ENCODE peak calls at places on chromosomes 1 and 21, in five cellular contexts. J is A673, Z is OCI-LY7, W is BJ, Q is astrocyte of the spinal cord. P is an unnamed sample.

GRCh38 chr21:36532769-36533467 is 53.0 kb upstream of the CLDN14 start:
- DNase-seq in J (no peak), Z (no peak), W (no peak), Q (no peak), P (no peak)

GRCh38 chr1:67861856-67862516 is 28.7 kb upstream of the GNG12 start:
- DNase-seq in J (no peak), Z (no peak), W (no peak), Q (no peak), P (no peak)

GRCh38 chr21:32456497-32456918 is 44.0 kb downstream of the EVA1C start:
- DNase-seq in J (no peak), Z (no peak), W (peak; percentile 44), Q (peak; percentile 70), P (no peak)

GRCh38 chr1:183279835-183280234 is 93.8 kb downstream of the LAMC2 start:
- DNase-seq in J (no peak), Z (no peak), W (no peak), Q (peak; percentile 63), P (no peak)

GRCh38 chr1:187568067-187568466 is 739.3 kb downstream of the PLA2G4A start:
- DNase-seq in J (no peak), Z (no peak), W (no peak), Q (no peak), P (no peak)

GRCh38 chr1:169236143-169236542 is 129.7 kb downstream of the ATP1B1 start:
- DNase-seq in J (no peak), Z (no peak), W (no peak), Q (no peak), P (no peak)

GRCh38 chr1:58722414-58722813 is 22.6 kb upstream of the MYSM1 start:
- DNase-seq in J (no peak), Z (no peak), W (no peak), Q (peak; percentile 11), P (no peak)

GRCh38 chr1:58803858-58804257 is 20.0 kb upstream of the JUN start:
- DNase-seq in J (no peak), Z (no peak), W (no peak), Q (no peak), P (no peak)

GRCh38 chr1:116491985-116492811 is 78.6 kb downstream of the CD58 start:
- DNase-seq in J (no peak), Z (no peak), W (no peak), Q (peak; percentile 42), P (no peak)

GRCh38 chr1:155504207-155504606 is 58.4 kb downstream of the ASH1L start:
- DNase-seq in J (peak; percentile 57), Z (peak; percentile 66), W (no peak), Q (peak; percentile 39), P (no peak)

GRCh38 chr1:169078163-169078883 is 28.2 kb upstream of the ATP1B1 start:
- DNase-seq in J (no peak), Z (no peak), W (no peak), Q (no peak), P (no peak)

GRCh38 chr1:220516014-220516721 is 11.8 kb upstream of the MARK1 start:
- DNase-seq in J (no peak), Z (no peak), W (no peak), Q (no peak), P (no peak)

GRCh38 chr1:210800301-210800700 is 333.6 kb downstream of the KCNH1 start:
- DNase-seq in J (no peak), Z (no peak), W (no peak), Q (no peak), P (no peak)

GRCh38 chr1:231550448-231550781 is 21.9 kb downstream of the TSNAX start:
- DNase-seq in J (peak; percentile 48), Z (peak; percentile 27), W (no peak), Q (peak; percentile 7), P (peak; percentile 40)
- TF ChIP-seq CTCF in J (peak; percentile 56), Z (peak; percentile 70), W (peak; percentile 37), Q (peak; percentile 49), P (peak; percentile 68)

GRCh38 chr1:192506741-192507155 is 68.8 kb upstream of the RGS1 start:
- DNase-seq in J (peak; percentile 75), Z (peak; percentile 60), W (no peak), Q (peak; percentile 65), P (no peak)
- TF ChIP-seq CTCF in J (peak; percentile 60), Z (peak; percentile 80), W (peak; percentile 38), Q (peak; percentile 60), P (no peak)

GRCh38 chr1:57033222-57034019 is 67.6 kb upstream of the C8B start:
- DNase-seq in J (no peak), Z (no peak), W (no peak), Q (no peak), P (no peak)
- TF ChIP-seq CTCF in J (no peak), Z (no peak), W (no peak), Q (no peak), P (no peak)

DNA sequence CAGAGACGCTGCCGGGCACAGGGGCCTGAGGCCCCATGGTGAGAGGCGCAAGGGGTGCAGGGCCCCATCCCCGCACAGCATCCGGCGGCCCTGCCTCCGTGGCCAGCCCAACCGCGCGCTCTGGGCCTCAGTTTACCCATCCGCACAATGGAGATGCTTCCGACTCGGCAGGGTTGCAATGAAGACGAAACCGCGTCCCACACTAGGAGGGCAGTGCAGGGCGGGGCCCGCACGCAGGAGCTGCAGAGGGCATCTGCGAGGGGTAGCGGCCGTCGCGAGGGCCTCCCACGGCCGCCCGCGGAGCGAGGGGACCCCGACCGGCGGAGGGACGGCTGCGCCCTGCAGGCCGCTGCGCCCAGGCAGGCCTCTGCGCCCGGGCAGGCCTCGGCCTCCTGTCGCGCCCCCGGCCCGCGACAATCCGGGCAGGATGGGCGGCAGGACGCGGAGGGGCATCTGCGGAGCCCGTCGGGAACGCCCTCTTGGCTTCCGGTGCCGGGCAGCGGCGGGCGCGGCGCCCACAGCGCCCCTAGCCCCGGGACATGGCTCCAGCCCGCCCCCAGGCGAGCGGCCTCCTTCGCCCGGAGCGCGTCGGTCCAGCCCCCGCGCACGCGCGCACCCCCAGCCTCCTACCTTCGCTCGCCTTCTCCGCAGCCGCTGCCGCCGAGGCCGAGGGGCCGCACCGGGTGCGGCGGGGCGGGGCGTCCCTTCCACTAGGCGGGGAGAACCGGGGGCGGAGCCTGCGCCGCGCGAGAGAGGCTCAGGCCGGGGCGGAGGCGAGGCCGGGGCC is 15.3 kb downstream of the RNU1-1 start:
- DNase-seq in J (peak; percentile 92), Z (peak; percentile 89), W (no peak), Q (peak; percentile 89), P (peak; percentile 93)
- TF ChIP-seq CTCF in J (no peak), Z (peak; percentile 34), W (no peak), Q (no peak), P (no peak)

DNA sequence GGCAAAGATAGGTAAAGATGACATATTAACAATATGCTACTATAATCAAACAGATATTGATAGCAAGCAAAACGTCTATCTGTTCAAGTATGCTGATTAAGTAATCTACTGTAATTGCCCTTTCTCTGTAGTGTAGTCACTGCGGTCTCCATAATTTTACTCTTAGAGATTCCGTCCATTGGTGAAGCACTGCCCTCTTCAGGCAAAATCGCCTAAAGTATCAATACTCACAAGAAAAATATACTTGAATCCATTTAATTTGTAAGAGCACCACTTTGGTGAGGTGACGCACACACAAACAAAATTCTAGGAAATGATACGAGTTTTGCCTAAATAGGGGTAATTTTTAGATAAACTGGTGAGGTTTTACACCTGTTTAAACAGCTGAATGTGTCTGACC is 434.6 kb upstream of the CHRM3 start:
- DNase-seq in J (peak; percentile 20), Z (no peak), W (no peak), Q (peak; percentile 73), P (peak; percentile 30)
- TF ChIP-seq CTCF in J (peak; percentile 31), Z (peak; percentile 30), W (peak; percentile 17), Q (peak; percentile 58), P (peak; percentile 23)

DNA sequence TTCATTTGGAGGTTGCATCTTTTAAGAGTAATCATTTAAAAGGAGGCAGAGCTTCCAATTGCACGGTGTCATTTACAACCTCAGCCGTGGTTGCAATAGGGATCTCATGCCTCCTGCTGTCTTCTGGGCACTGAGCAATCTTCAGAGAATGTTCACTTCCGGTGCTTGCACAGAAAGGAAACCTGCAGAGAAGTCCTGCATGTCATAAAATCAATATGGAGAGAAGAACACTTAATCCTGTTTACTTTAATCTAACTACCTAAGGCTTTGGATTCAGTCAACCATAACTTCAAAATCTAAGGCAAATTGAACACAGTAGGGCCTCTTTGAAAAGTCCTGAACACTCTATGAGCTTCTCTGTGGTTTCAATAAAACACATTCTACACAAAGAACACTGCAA is 11.3 kb upstream of the MAP10 start:
- DNase-seq in J (peak; percentile 97), Z (no peak), W (peak; percentile 39), Q (peak; percentile 85), P (no peak)
- TF ChIP-seq CTCF in J (peak; percentile 32), Z (no peak), W (peak; percentile 39), Q (peak; percentile 26), P (no peak)

GRCh38 chr1:38361566-38361965 is 315.0 kb upstream of the POU3F1 start:
- DNase-seq in J (no peak), Z (no peak), W (no peak), Q (no peak), P (no peak)

DNA sequence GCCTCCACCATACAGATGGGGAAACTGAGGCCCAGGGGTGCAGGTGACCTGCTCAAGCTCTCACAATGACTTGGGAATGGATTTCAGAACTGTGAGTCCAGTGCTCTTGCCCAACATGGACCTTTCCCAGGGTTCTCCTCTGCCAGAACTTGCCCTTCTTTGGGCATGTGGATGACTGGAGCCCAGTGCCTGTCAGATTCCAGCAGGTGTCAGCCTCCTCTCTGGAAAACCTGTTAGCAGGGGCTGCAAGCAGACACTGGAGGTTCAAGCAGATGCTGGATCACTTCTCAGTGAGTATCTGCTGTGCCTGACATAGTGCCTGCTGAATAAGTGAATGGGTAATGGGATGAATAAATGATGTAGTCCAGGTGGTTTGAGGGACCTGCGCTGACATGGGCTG is 314.2 kb upstream of the POU3F1 start:
- DNase-seq in J (peak; percentile 42), Z (peak; percentile 23), W (no peak), Q (no peak), P (no peak)
- TF ChIP-seq CTCF in J (peak; percentile 49), Z (no peak), W (no peak), Q (no peak), P (no peak)

GRCh38 chr1:37506740-37507139 is 7.8 kb downstream of the MEAF6 start:
- DNase-seq in J (no peak), Z (no peak), W (no peak), Q (no peak), P (no peak)

GRCh38 chr1:37514350-37515184 is at the start of gene MEAF6:
- DNase-seq in J (peak; percentile 88), Z (peak; percentile 92), W (no peak), Q (peak; percentile 76), P (peak; percentile 90)

GRCh38 chr1:37513795-37514349 is 694 bp downstream of the MEAF6 start:
- DNase-seq in J (peak; percentile 17), Z (peak; percentile 69), W (no peak), Q (no peak), P (peak; percentile 37)

GRCh38 chr1:37509181-37509580 is 5.4 kb downstream of the MEAF6 start:
- DNase-seq in J (peak; percentile 33), Z (peak; percentile 32), W (no peak), Q (peak; percentile 58), P (no peak)
- TF ChIP-seq CTCF in J (peak; percentile 32), Z (peak; percentile 68), W (peak; percentile 26), Q (peak; percentile 40), P (no peak)

GRCh38 chr1:26286064-26286416 is 6.2 kb downstream of the SH3BGRL3 start:
- DNase-seq in J (no peak), Z (no peak), W (no peak), Q (no peak), P (no peak)
- TF ChIP-seq CTCF in J (no peak), Z (peak; percentile 8), W (no peak), Q (no peak), P (no peak)

P was measured in endothelial cell.